ENCODE peak calls at places on chromosomes 7 and 10, in nine cellular contexts. One of them, this sample, is unnamed.

GRCh38 chr10:17633353-17633752 is 10.6 kb upstream of the STAM start:
- DNase-seq in fibroblast of mammary gland: no peak
- DNase-seq in mesenchymal stem cell: no peak
- DNase-seq in lower lobe of right lung: no peak
- DNase-seq in NCI-H2029 treated with DMSO at 0.1 percent for 48 hours: no peak
- DNase-seq in stimulated activated CD4-positive, alpha-beta T cell treated with anti-CD3 and anti-CD28 coated beads, Interleukin-2, amount 100 ng/mL, for 48 hours: no peak
- DNase-seq in ACHN: no peak
- DNase-seq in A549: no peak
- DNase-seq in T-cell: no peak
- DNase-seq in this sample: no peak

GRCh38 chr10:129744896-129745750 is 219.0 kb downstream of the EBF3 start:
- DNase-seq in lower lobe of right lung: no peak
- DNase-seq in A549: no peak
- DNase-seq in mesenchymal stem cell: no peak
- DNase-seq in T-cell: no peak
- DNase-seq in stimulated activated CD4-positive, alpha-beta T cell treated with anti-CD3 and anti-CD28 coated beads, Interleukin-2, amount 100 ng/mL, for 48 hours: no peak
- DNase-seq in ACHN: no peak
- DNase-seq in fibroblast of mammary gland: no peak
- DNase-seq in NCI-H2029 treated with DMSO at 0.1 percent for 48 hours: no peak
- DNase-seq in this sample: no peak

GRCh38 chr7:114048386-114049235 is 129.8 kb upstream of the PPP1R3A start:
- DNase-seq in ACHN: peak
- DNase-seq in NCI-H2029 treated with DMSO at 0.1 percent for 48 hours: peak
- DNase-seq in fibroblast of mammary gland: peak
- DNase-seq in mesenchymal stem cell: peak
- DNase-seq in lower lobe of right lung: no peak
- DNase-seq in A549: peak
- DNase-seq in T-cell: no peak
- DNase-seq in stimulated activated CD4-positive, alpha-beta T cell treated with anti-CD3 and anti-CD28 coated beads, Interleukin-2, amount 100 ng/mL, for 48 hours: no peak
- DNase-seq in this sample: no peak

GRCh38 chr7:140005754-140006503 is 56.8 kb downstream of the PARP12 start:
- DNase-seq in NCI-H2029 treated with DMSO at 0.1 percent for 48 hours: no peak
- DNase-seq in ACHN: peak
- DNase-seq in T-cell: no peak
- DNase-seq in A549: peak
- DNase-seq in stimulated activated CD4-positive, alpha-beta T cell treated with anti-CD3 and anti-CD28 coated beads, Interleukin-2, amount 100 ng/mL, for 48 hours: no peak
- DNase-seq in fibroblast of mammary gland: peak
- DNase-seq in mesenchymal stem cell: peak
- DNase-seq in lower lobe of right lung: no peak
- DNase-seq in this sample: no peak

GRCh38 chr7:10225265-10225664 is 748.4 kb upstream of the PHF14 start:
- DNase-seq in A549: no peak
- DNase-seq in T-cell: no peak
- DNase-seq in stimulated activated CD4-positive, alpha-beta T cell treated with anti-CD3 and anti-CD28 coated beads, Interleukin-2, amount 100 ng/mL, for 48 hours: no peak
- DNase-seq in mesenchymal stem cell: peak
- DNase-seq in ACHN: no peak
- DNase-seq in NCI-H2029 treated with DMSO at 0.1 percent for 48 hours: no peak
- DNase-seq in fibroblast of mammary gland: no peak
- DNase-seq in lower lobe of right lung: no peak
- DNase-seq in this sample: no peak

GRCh38 chr7:142891490-142892082 is 6.0 kb upstream of the TRPV6 start:
- DNase-seq in stimulated activated CD4-positive, alpha-beta T cell treated with anti-CD3 and anti-CD28 coated beads, Interleukin-2, amount 100 ng/mL, for 48 hours: no peak
- DNase-seq in mesenchymal stem cell: no peak
- DNase-seq in A549: no peak
- DNase-seq in ACHN: no peak
- DNase-seq in fibroblast of mammary gland: no peak
- DNase-seq in lower lobe of right lung: no peak
- DNase-seq in NCI-H2029 treated with DMSO at 0.1 percent for 48 hours: no peak
- DNase-seq in T-cell: no peak
- DNase-seq in this sample: no peak

GRCh38 chr7:727806-728460 is 852 bp upstream of the PRKAR1B start:
- DNase-seq in stimulated activated CD4-positive, alpha-beta T cell treated with anti-CD3 and anti-CD28 coated beads, Interleukin-2, amount 100 ng/mL, for 48 hours: no peak
- DNase-seq in lower lobe of right lung: peak
- DNase-seq in NCI-H2029 treated with DMSO at 0.1 percent for 48 hours: no peak
- DNase-seq in fibroblast of mammary gland: peak
- DNase-seq in T-cell: no peak
- DNase-seq in A549: no peak
- DNase-seq in mesenchymal stem cell: peak
- DNase-seq in ACHN: no peak
- DNase-seq in this sample: peak

GRCh38 chr7:2537981-2538851 is 17.1 kb downstream of the BRAT1 start:
- DNase-seq in mesenchymal stem cell: no peak
- DNase-seq in NCI-H2029 treated with DMSO at 0.1 percent for 48 hours: no peak
- DNase-seq in ACHN: no peak
- DNase-seq in stimulated activated CD4-positive, alpha-beta T cell treated with anti-CD3 and anti-CD28 coated beads, Interleukin-2, amount 100 ng/mL, for 48 hours: no peak
- DNase-seq in T-cell: no peak
- DNase-seq in fibroblast of mammary gland: no peak
- DNase-seq in lower lobe of right lung: peak
- DNase-seq in A549: no peak
- DNase-seq in this sample: peak

GRCh38 chr7:2811476-2812118 is 32.5 kb downstream of the GNA12 start:
- DNase-seq in ACHN: no peak
- DNase-seq in T-cell: no peak
- DNase-seq in fibroblast of mammary gland: peak
- DNase-seq in NCI-H2029 treated with DMSO at 0.1 percent for 48 hours: no peak
- DNase-seq in stimulated activated CD4-positive, alpha-beta T cell treated with anti-CD3 and anti-CD28 coated beads, Interleukin-2, amount 100 ng/mL, for 48 hours: no peak
- DNase-seq in mesenchymal stem cell: peak
- DNase-seq in A549: no peak
- DNase-seq in lower lobe of right lung: peak
- DNase-seq in this sample: peak

GRCh38 chr10:30562787-30563186 is 66.8 kb downstream of the LYZL2 start:
- DNase-seq in lower lobe of right lung: no peak
- DNase-seq in ACHN: no peak
- DNase-seq in A549: no peak
- DNase-seq in T-cell: no peak
- DNase-seq in mesenchymal stem cell: no peak
- DNase-seq in NCI-H2029 treated with DMSO at 0.1 percent for 48 hours: no peak
- DNase-seq in stimulated activated CD4-positive, alpha-beta T cell treated with anti-CD3 and anti-CD28 coated beads, Interleukin-2, amount 100 ng/mL, for 48 hours: peak
- DNase-seq in fibroblast of mammary gland: peak
- DNase-seq in this sample: no peak

GRCh38 chr7:134782121-134782623 is 2.7 kb downstream of the CALD1 start:
- DNase-seq in T-cell: no peak
- DNase-seq in lower lobe of right lung: no peak
- DNase-seq in NCI-H2029 treated with DMSO at 0.1 percent for 48 hours: no peak
- DNase-seq in A549: no peak
- DNase-seq in fibroblast of mammary gland: peak
- DNase-seq in ACHN: no peak
- DNase-seq in stimulated activated CD4-positive, alpha-beta T cell treated with anti-CD3 and anti-CD28 coated beads, Interleukin-2, amount 100 ng/mL, for 48 hours: no peak
- DNase-seq in mesenchymal stem cell: no peak
- DNase-seq in this sample: no peak

GRCh38 chr7:148084138-148084537 is 506.4 kb upstream of the C7orf33 start:
- DNase-seq in NCI-H2029 treated with DMSO at 0.1 percent for 48 hours: peak
- DNase-seq in mesenchymal stem cell: peak
- DNase-seq in lower lobe of right lung: no peak
- DNase-seq in fibroblast of mammary gland: peak
- DNase-seq in T-cell: no peak
- DNase-seq in ACHN: peak
- DNase-seq in A549: no peak
- DNase-seq in stimulated activated CD4-positive, alpha-beta T cell treated with anti-CD3 and anti-CD28 coated beads, Interleukin-2, amount 100 ng/mL, for 48 hours: peak
- DNase-seq in this sample: no peak

GRCh38 chr7:75905785-75906604 is 9.0 kb upstream of the POR start:
- DNase-seq in NCI-H2029 treated with DMSO at 0.1 percent for 48 hours: no peak
- DNase-seq in T-cell: no peak
- DNase-seq in lower lobe of right lung: peak
- DNase-seq in mesenchymal stem cell: peak
- DNase-seq in stimulated activated CD4-positive, alpha-beta T cell treated with anti-CD3 and anti-CD28 coated beads, Interleukin-2, amount 100 ng/mL, for 48 hours: no peak
- DNase-seq in ACHN: peak
- DNase-seq in fibroblast of mammary gland: peak
- DNase-seq in A549: peak
- DNase-seq in this sample: peak

GRCh38 chr10:49223205-49223604 is 35.0 kb upstream of the TMEM273 start:
- DNase-seq in NCI-H2029 treated with DMSO at 0.1 percent for 48 hours: no peak
- DNase-seq in ACHN: no peak
- DNase-seq in mesenchymal stem cell: no peak
- DNase-seq in A549: no peak
- DNase-seq in fibroblast of mammary gland: no peak
- DNase-seq in stimulated activated CD4-positive, alpha-beta T cell treated with anti-CD3 and anti-CD28 coated beads, Interleukin-2, amount 100 ng/mL, for 48 hours: no peak
- DNase-seq in lower lobe of right lung: no peak
- DNase-seq in T-cell: no peak
- DNase-seq in this sample: no peak

GRCh38 chr10:108567899-108568752 is 1355.2 kb downstream of the XPNPEP1 start:
- DNase-seq in ACHN: no peak
- DNase-seq in NCI-H2029 treated with DMSO at 0.1 percent for 48 hours: no peak
- DNase-seq in T-cell: no peak
- DNase-seq in A549: no peak
- DNase-seq in fibroblast of mammary gland: no peak
- DNase-seq in lower lobe of right lung: no peak
- DNase-seq in stimulated activated CD4-positive, alpha-beta T cell treated with anti-CD3 and anti-CD28 coated beads, Interleukin-2, amount 100 ng/mL, for 48 hours: no peak
- DNase-seq in mesenchymal stem cell: no peak
- DNase-seq in this sample: no peak

GRCh38 chr7:158975526-158976467 is 119.4 kb downstream of the DYNC2I1 start:
- DNase-seq in A549: no peak
- DNase-seq in mesenchymal stem cell: peak
- DNase-seq in lower lobe of right lung: no peak
- DNase-seq in stimulated activated CD4-positive, alpha-beta T cell treated with anti-CD3 and anti-CD28 coated beads, Interleukin-2, amount 100 ng/mL, for 48 hours: no peak
- DNase-seq in T-cell: peak
- DNase-seq in NCI-H2029 treated with DMSO at 0.1 percent for 48 hours: no peak
- DNase-seq in fibroblast of mammary gland: peak
- DNase-seq in ACHN: no peak
- DNase-seq in this sample: no peak

GRCh38 chr7:111752022-111752582 is 189.8 kb upstream of the IMMP2L start:
- DNase-seq in ACHN: peak
- DNase-seq in NCI-H2029 treated with DMSO at 0.1 percent for 48 hours: peak
- DNase-seq in lower lobe of right lung: peak
- DNase-seq in A549: peak
- DNase-seq in stimulated activated CD4-positive, alpha-beta T cell treated with anti-CD3 and anti-CD28 coated beads, Interleukin-2, amount 100 ng/mL, for 48 hours: peak
- DNase-seq in mesenchymal stem cell: peak
- DNase-seq in fibroblast of mammary gland: peak
- DNase-seq in T-cell: peak
- DNase-seq in this sample: peak

GRCh38 chr7:131424219-131424822 is 96.6 kb downstream of the MKLN1 start:
- DNase-seq in T-cell: no peak
- DNase-seq in lower lobe of right lung: no peak
- DNase-seq in mesenchymal stem cell: peak
- DNase-seq in A549: peak
- DNase-seq in ACHN: peak
- DNase-seq in NCI-H2029 treated with DMSO at 0.1 percent for 48 hours: peak
- DNase-seq in stimulated activated CD4-positive, alpha-beta T cell treated with anti-CD3 and anti-CD28 coated beads, Interleukin-2, amount 100 ng/mL, for 48 hours: no peak
- DNase-seq in fibroblast of mammary gland: peak
- DNase-seq in this sample: no peak

GRCh38 chr10:92816106-92816505 is 32.2 kb upstream of the EXOC6 start:
- DNase-seq in fibroblast of mammary gland: no peak
- DNase-seq in T-cell: no peak
- DNase-seq in ACHN: no peak
- DNase-seq in lower lobe of right lung: no peak
- DNase-seq in NCI-H2029 treated with DMSO at 0.1 percent for 48 hours: no peak
- DNase-seq in mesenchymal stem cell: peak
- DNase-seq in A549: no peak
- DNase-seq in stimulated activated CD4-positive, alpha-beta T cell treated with anti-CD3 and anti-CD28 coated beads, Interleukin-2, amount 100 ng/mL, for 48 hours: no peak
- DNase-seq in this sample: no peak

GRCh38 chr7:50835156-50835555 is 52.5 kb upstream of the GRB10 start:
- DNase-seq in stimulated activated CD4-positive, alpha-beta T cell treated with anti-CD3 and anti-CD28 coated beads, Interleukin-2, amount 100 ng/mL, for 48 hours: no peak
- DNase-seq in A549: no peak
- DNase-seq in NCI-H2029 treated with DMSO at 0.1 percent for 48 hours: no peak
- DNase-seq in mesenchymal stem cell: no peak
- DNase-seq in T-cell: no peak
- DNase-seq in ACHN: no peak
- DNase-seq in fibroblast of mammary gland: no peak
- DNase-seq in lower lobe of right lung: no peak
- DNase-seq in this sample: no peak

GRCh38 chr10:47438857-47439474 is 44.9 kb downstream of the ANXA8 start:
- DNase-seq in NCI-H2029 treated with DMSO at 0.1 percent for 48 hours: peak
- DNase-seq in T-cell: no peak
- DNase-seq in mesenchymal stem cell: peak
- DNase-seq in ACHN: peak
- DNase-seq in lower lobe of right lung: peak
- DNase-seq in stimulated activated CD4-positive, alpha-beta T cell treated with anti-CD3 and anti-CD28 coated beads, Interleukin-2, amount 100 ng/mL, for 48 hours: no peak
- DNase-seq in fibroblast of mammary gland: peak
- DNase-seq in A549: peak
- DNase-seq in this sample: no peak

GRCh38 chr10:106082865-106083264 is 1081.6 kb downstream of the SORCS1 start:
- DNase-seq in NCI-H2029 treated with DMSO at 0.1 percent for 48 hours: no peak
- DNase-seq in stimulated activated CD4-positive, alpha-beta T cell treated with anti-CD3 and anti-CD28 coated beads, Interleukin-2, amount 100 ng/mL, for 48 hours: no peak
- DNase-seq in lower lobe of right lung: no peak
- DNase-seq in A549: no peak
- DNase-seq in T-cell: no peak
- DNase-seq in ACHN: no peak
- DNase-seq in fibroblast of mammary gland: peak
- DNase-seq in mesenchymal stem cell: no peak
- DNase-seq in this sample: no peak

GRCh38 chr7:47581442-47581820 is 480 bp downstream of the TNS3 start:
- DNase-seq in ACHN: peak
- DNase-seq in NCI-H2029 treated with DMSO at 0.1 percent for 48 hours: no peak
- DNase-seq in A549: no peak
- DNase-seq in T-cell: no peak
- DNase-seq in lower lobe of right lung: no peak
- DNase-seq in fibroblast of mammary gland: no peak
- DNase-seq in stimulated activated CD4-positive, alpha-beta T cell treated with anti-CD3 and anti-CD28 coated beads, Interleukin-2, amount 100 ng/mL, for 48 hours: no peak
- DNase-seq in mesenchymal stem cell: peak
- DNase-seq in this sample: peak

GRCh38 chr7:45435846-45436245 is 138.3 kb upstream of the ADCY1 start:
- DNase-seq in ACHN: peak
- DNase-seq in NCI-H2029 treated with DMSO at 0.1 percent for 48 hours: no peak
- DNase-seq in lower lobe of right lung: no peak
- DNase-seq in A549: peak
- DNase-seq in mesenchymal stem cell: peak
- DNase-seq in fibroblast of mammary gland: peak
- DNase-seq in T-cell: no peak
- DNase-seq in stimulated activated CD4-positive, alpha-beta T cell treated with anti-CD3 and anti-CD28 coated beads, Interleukin-2, amount 100 ng/mL, for 48 hours: no peak
- DNase-seq in this sample: no peak

GRCh38 chr10:92593553-92594046 is 670 bp downstream of the KIF11 start:
- DNase-seq in lower lobe of right lung: no peak
- DNase-seq in fibroblast of mammary gland: no peak
- DNase-seq in NCI-H2029 treated with DMSO at 0.1 percent for 48 hours: no peak
- DNase-seq in mesenchymal stem cell: no peak
- DNase-seq in T-cell: no peak
- DNase-seq in A549: no peak
- DNase-seq in ACHN: no peak
- DNase-seq in stimulated activated CD4-positive, alpha-beta T cell treated with anti-CD3 and anti-CD28 coated beads, Interleukin-2, amount 100 ng/mL, for 48 hours: no peak
- DNase-seq in this sample: no peak

GRCh38 chr7:45443263-45443662 is 130.9 kb upstream of the ADCY1 start:
- DNase-seq in NCI-H2029 treated with DMSO at 0.1 percent for 48 hours: no peak
- DNase-seq in ACHN: no peak
- DNase-seq in fibroblast of mammary gland: no peak
- DNase-seq in T-cell: no peak
- DNase-seq in stimulated activated CD4-positive, alpha-beta T cell treated with anti-CD3 and anti-CD28 coated beads, Interleukin-2, amount 100 ng/mL, for 48 hours: no peak
- DNase-seq in mesenchymal stem cell: no peak
- DNase-seq in A549: no peak
- DNase-seq in lower lobe of right lung: no peak
- DNase-seq in this sample: no peak

GRCh38 chr7:81173766-81174281 is 255.0 kb upstream of the SEMA3C start:
- DNase-seq in lower lobe of right lung: no peak
- DNase-seq in mesenchymal stem cell: peak
- DNase-seq in T-cell: no peak
- DNase-seq in ACHN: peak
- DNase-seq in stimulated activated CD4-positive, alpha-beta T cell treated with anti-CD3 and anti-CD28 coated beads, Interleukin-2, amount 100 ng/mL, for 48 hours: no peak
- DNase-seq in NCI-H2029 treated with DMSO at 0.1 percent for 48 hours: no peak
- DNase-seq in fibroblast of mammary gland: peak
- DNase-seq in A549: no peak
- DNase-seq in this sample: no peak

GRCh38 chr7:76037310-76037709 is 10.5 kb downstream of the STYXL1 start:
- DNase-seq in mesenchymal stem cell: peak
- DNase-seq in fibroblast of mammary gland: peak
- DNase-seq in A549: no peak
- DNase-seq in stimulated activated CD4-positive, alpha-beta T cell treated with anti-CD3 and anti-CD28 coated beads, Interleukin-2, amount 100 ng/mL, for 48 hours: no peak
- DNase-seq in NCI-H2029 treated with DMSO at 0.1 percent for 48 hours: no peak
- DNase-seq in T-cell: no peak
- DNase-seq in lower lobe of right lung: no peak
- DNase-seq in ACHN: no peak
- DNase-seq in this sample: no peak

GRCh38 chr7:103447073-103447960 is 1.3 kb upstream of the SLC26A5 start:
- DNase-seq in NCI-H2029 treated with DMSO at 0.1 percent for 48 hours: peak
- DNase-seq in T-cell: no peak
- DNase-seq in stimulated activated CD4-positive, alpha-beta T cell treated with anti-CD3 and anti-CD28 coated beads, Interleukin-2, amount 100 ng/mL, for 48 hours: peak
- DNase-seq in ACHN: peak
- DNase-seq in lower lobe of right lung: no peak
- DNase-seq in mesenchymal stem cell: peak
- DNase-seq in A549: peak
- DNase-seq in fibroblast of mammary gland: peak
- DNase-seq in this sample: peak

GRCh38 chr10:94294168-94294567 is 68.6 kb downstream of the NOC3L start:
- DNase-seq in T-cell: no peak
- DNase-seq in NCI-H2029 treated with DMSO at 0.1 percent for 48 hours: no peak
- DNase-seq in fibroblast of mammary gland: no peak
- DNase-seq in mesenchymal stem cell: no peak
- DNase-seq in ACHN: no peak
- DNase-seq in lower lobe of right lung: no peak
- DNase-seq in stimulated activated CD4-positive, alpha-beta T cell treated with anti-CD3 and anti-CD28 coated beads, Interleukin-2, amount 100 ng/mL, for 48 hours: no peak
- DNase-seq in A549: no peak
- DNase-seq in this sample: no peak

GRCh38 chr10:74244097-74244685 is 93.2 kb downstream of the ADK start:
- DNase-seq in lower lobe of right lung: no peak
- DNase-seq in ACHN: peak
- DNase-seq in fibroblast of mammary gland: peak
- DNase-seq in stimulated activated CD4-positive, alpha-beta T cell treated with anti-CD3 and anti-CD28 coated beads, Interleukin-2, amount 100 ng/mL, for 48 hours: no peak
- DNase-seq in mesenchymal stem cell: peak
- DNase-seq in T-cell: peak
- DNase-seq in NCI-H2029 treated with DMSO at 0.1 percent for 48 hours: no peak
- DNase-seq in A549: no peak
- DNase-seq in this sample: no peak

This sample was measured in left lung.